ENCODE peak calls at places on chromosomes 12 and 14, in five cellular contexts. F is K562, D is A549, C is WTC11, W is colonic mucosa. E is an unnamed sample.

GRCh38 chr14:89418452-89418851 is 1.4 kb upstream of the FOXN3 start:
- DNase-seq in F (no peak), D (no peak), C (no peak), W (no peak), E (no peak)

GRCh38 chr12:39935839-39936238 is 170.0 kb downstream of the SLC2A13 start:
- DNase-seq in F (no peak), D (no peak), C (no peak), W (peak), E (no peak)

GRCh38 chr12:122001379-122002209 is 20.1 kb upstream of the BCL7A start:
- DNase-seq in F (no peak), D (no peak), C (no peak), W (no peak), E (peak)

GRCh38 chr14:106459971-106460730 is 933.8 kb downstream of the TMEM121 start:
- DNase-seq in F (peak), D (peak), C (peak), W (no peak), E (no peak)

GRCh38 chr14:20195911-20196310 is 5.2 kb downstream of the OR11G2 start:
- DNase-seq in F (no peak), D (no peak), C (no peak), W (no peak), E (no peak)

GRCh38 chr14:104202259-104203070 is 64.1 kb downstream of the KIF26A start:
- DNase-seq in F (no peak), D (no peak), C (no peak), W (no peak), E (no peak)

GRCh38 chr14:28813810-28814209 is 47.2 kb downstream of the FOXG1 start:
- DNase-seq in F (no peak), D (no peak), C (no peak), W (no peak), E (peak)

GRCh38 chr12:42039146-42039545 is 105.5 kb downstream of the GXYLT1 start:
- DNase-seq in F (peak), D (peak), C (no peak), W (no peak), E (peak)

GRCh38 chr14:100432652-100433427 is 109.7 kb downstream of the SLC25A47 start:
- DNase-seq in F (no peak), D (no peak), C (no peak), W (no peak), E (no peak)

GRCh38 chr12:60920841-60921495 is 1325.1 kb downstream of the SLC16A7 start:
- DNase-seq in F (no peak), D (peak), C (no peak), W (no peak), E (peak)

GRCh38 chr14:75428230-75429104 is 645 bp downstream of the JDP2 start:
- DNase-seq in F (peak), D (no peak), C (peak), W (peak), E (no peak)

GRCh38 chr14:91417134-91417982 is at the start of gene CCDC88C:
- DNase-seq in F (peak), D (peak), C (peak), W (peak), E (no peak)

GRCh38 chr12:132216354-132216987 is 72.2 kb downstream of the NOC4L start:
- DNase-seq in F (no peak), D (no peak), C (no peak), W (no peak), E (no peak)

GRCh38 chr12:79409562-79409961 is 281.2 kb downstream of the PAWR start:
- DNase-seq in F (no peak), D (no peak), C (no peak), W (no peak), E (no peak)

GRCh38 chr12:132608231-132609171 is 1.9 kb downstream of the LRCOL1 start:
- DNase-seq in F (no peak), D (no peak), C (no peak), W (no peak), E (no peak)

GRCh38 chr12:31562594-31563328 is 28.2 kb downstream of the DENND5B start:
- DNase-seq in F (no peak), D (no peak), C (no peak), W (no peak), E (no peak)

GRCh38 chr14:54172562-54172961 is 215.9 kb upstream of the BMP4 start:
- DNase-seq in F (no peak), D (no peak), C (no peak), W (no peak), E (no peak)

GRCh38 chr14:102471921-102472814 is 37.4 kb downstream of the ANKRD9 start:
- DNase-seq in F (no peak), D (no peak), C (no peak), W (no peak), E (no peak)

GRCh38 chr12:125742413-125742812 is 677.2 kb downstream of the AACS start:
- DNase-seq in F (no peak), D (no peak), C (no peak), W (no peak), E (no peak)

GRCh38 chr14:102229739-102230092 is 75.2 kb downstream of the MOK start:
- DNase-seq in F (no peak), D (no peak), C (no peak), W (no peak), E (no peak)

GRCh38 chr12:123022846-123023245 is 42.4 kb downstream of the ARL6IP4 start:
- DNase-seq in F (no peak), D (no peak), C (no peak), W (no peak), E (no peak)

GRCh38 chr14:87994974-87995373 is 2.0 kb upstream of the GALC start:
- DNase-seq in F (no peak), D (no peak), C (no peak), W (no peak), E (no peak)

GRCh38 chr14:59406454-59407245 is 58.5 kb downstream of the GPR135 start:
- DNase-seq in F (no peak), D (no peak), C (no peak), W (no peak), E (peak)

GRCh38 chr14:101917413-101918124 is 46.8 kb upstream of the DYNC1H1 start:
- DNase-seq in F (no peak), D (no peak), C (no peak), W (no peak), E (no peak)

GRCh38 chr14:92426237-92426636 is 87.3 kb upstream of the RIN3 start:
- DNase-seq in F (no peak), D (no peak), C (no peak), W (no peak), E (peak)

GRCh38 chr14:99654235-99655000 is 9.5 kb downstream of the HHIPL1 start:
- DNase-seq in F (no peak), D (peak), C (no peak), W (peak), E (peak)

GRCh38 chr14:99174920-99175319 is 97.1 kb downstream of the BCL11B start:
- DNase-seq in F (no peak), D (no peak), C (no peak), W (no peak), E (no peak)

GRCh38 chr14:51901475-51902024 is 41.1 kb downstream of the GNG2 start:
- DNase-seq in F (no peak), D (no peak), C (no peak), W (no peak), E (no peak)

DNA sequence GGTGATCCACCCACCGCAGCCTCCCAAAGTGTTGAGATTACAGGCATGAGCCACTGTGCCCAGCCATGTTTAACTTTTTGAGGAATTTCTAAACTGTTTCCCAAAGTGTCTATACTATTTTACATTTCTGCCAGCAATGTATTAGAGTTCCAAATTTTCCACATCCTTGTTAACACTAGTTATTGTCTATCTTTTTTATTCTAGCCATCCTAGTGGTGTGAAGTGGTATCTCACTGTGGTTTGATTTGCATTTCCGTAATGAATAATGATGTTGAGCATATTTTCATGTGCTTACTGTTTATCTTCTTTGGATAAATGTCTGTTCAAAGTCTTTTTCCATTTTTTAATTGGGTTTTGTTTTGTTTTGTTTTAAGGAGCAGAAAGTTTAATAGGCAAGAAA is 14.7 kb downstream of the TXNRD1 start:
- DNase-seq in F (no peak), D (no peak), C (no peak), W (no peak), E (no peak)
- TF ChIP-seq CTCF in F (no peak), D (no peak), C (no peak), W (no peak), E (no peak)

DNA sequence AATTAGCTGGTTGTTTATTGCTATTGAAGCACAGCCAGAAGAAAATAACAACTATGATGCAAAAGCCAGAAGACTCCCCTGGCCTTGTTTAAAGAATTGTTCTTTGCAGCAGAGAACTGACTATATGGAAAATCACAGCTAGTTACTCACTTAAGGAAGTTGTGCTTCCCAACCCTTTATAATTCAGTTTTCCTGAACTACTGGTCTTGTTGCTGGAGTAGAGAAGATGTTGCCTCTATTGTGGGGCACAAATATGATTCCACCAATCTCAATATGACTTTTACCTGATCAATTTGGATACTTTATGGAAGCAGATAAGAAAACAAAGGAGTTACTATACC is 586.7 kb downstream of the LRFN5 start:
- DNase-seq in F (no peak), D (no peak), C (no peak), W (no peak), E (no peak)
- TF ChIP-seq CTCF in F (no peak), D (no peak), C (no peak), W (no peak), E (no peak)

DNA sequence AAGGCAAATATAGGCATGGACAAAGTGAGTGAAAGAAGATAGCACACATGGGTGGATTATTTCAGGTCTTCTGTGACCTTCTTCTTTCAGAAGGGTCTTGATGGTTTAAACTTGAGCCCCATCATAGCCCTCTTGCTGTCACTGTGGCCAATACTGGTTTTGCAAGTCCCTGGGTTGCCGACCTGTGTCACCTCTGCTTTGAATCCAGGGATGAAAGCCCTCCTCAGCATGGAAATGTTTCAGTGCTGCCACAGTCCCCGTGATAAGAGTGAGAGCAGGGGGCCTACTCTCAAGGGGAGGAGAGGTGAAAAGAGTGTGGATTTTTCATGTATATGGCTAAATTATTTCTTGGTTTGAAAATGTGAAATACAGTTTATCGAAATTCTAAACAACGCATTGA is 30.2 kb upstream of the ATF1 start:
- DNase-seq in F (no peak), D (no peak), C (no peak), W (no peak), E (no peak)
- TF ChIP-seq CTCF in F (no peak), D (no peak), C (no peak), W (no peak), E (no peak)

GRCh38 chr14:68268197-68268596 is 448.6 kb downstream of the RAD51B start:
- DNase-seq in F (no peak), D (no peak), C (no peak), W (no peak), E (no peak)
- TF ChIP-seq CTCF in F (no peak), D (no peak), C (no peak), W (no peak), E (no peak)

DNA sequence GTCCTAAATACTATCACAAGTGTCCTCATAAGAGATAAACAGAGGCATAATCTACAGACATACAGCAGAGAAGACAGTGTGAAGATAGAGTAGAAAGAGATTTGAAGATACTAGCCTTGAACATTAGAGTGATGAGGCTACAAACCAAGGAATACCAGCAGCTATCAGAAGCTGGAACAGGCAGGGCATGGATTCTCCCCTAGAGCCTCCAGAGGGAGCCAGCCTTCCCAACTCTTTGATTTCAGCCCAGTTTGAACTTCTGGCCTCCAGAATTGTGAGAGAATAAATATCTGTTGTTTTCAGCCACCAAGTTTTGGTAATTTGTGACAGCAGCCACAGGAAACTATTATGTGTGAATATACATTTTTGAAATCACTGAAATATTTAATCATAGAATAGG is 47.2 kb downstream of the CCDC91 start:
- DNase-seq in F (no peak), D (peak), C (peak), W (no peak), E (no peak)
- TF ChIP-seq CTCF in F (no peak), D (no peak), C (peak), W (no peak), E (peak)

GRCh38 chr12:49863946-49864816 is 21.3 kb upstream of the BCDIN3D start:
- DNase-seq in F (no peak), D (no peak), C (no peak), W (no peak), E (no peak)
- TF ChIP-seq CTCF in F (no peak), D (no peak), C (no peak), W (no peak), E (no peak)

DNA sequence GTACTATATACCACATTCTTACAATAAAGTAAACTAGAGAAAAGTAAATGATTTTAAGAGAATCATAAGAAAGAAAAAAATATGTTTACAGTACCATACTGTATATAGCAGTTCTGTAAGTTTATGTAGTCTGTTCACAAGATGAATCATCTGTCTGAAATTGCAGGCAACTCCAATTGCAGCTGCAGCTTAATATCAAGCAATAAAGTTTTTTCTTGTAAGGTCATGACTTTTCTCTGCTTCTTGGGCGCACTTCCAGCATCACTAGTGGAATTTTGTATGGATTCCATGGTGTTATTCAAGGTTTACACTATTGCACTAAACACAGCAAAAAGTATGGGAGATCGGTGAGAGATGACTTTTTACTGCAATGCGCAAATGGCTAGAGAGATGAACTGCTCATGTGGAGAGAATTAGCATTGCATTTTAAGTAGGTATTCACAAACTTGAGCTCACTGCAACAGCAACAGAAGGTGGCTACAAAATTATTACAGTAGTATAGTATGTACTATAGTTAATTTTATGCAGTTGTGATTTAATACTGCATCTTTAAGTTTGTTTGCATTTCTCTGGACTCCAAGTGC is 445.4 kb upstream of the OR4E1 start:
- DNase-seq in F (no peak), D (no peak), C (no peak), W (no peak), E (no peak)
- TF ChIP-seq CTCF in F (no peak), D (no peak), C (no peak), W (no peak), E (no peak)

GRCh38 chr14:94179244-94179643 is 5.1 kb downstream of the PPP4R4 start:
- DNase-seq in F (no peak), D (no peak), C (no peak), W (no peak), E (no peak)

GRCh38 chr14:94177806-94178205 is 3.7 kb downstream of the PPP4R4 start:
- DNase-seq in F (no peak), D (no peak), C (no peak), W (no peak), E (peak)

GRCh38 chr14:94181835-94182234 is 7.7 kb downstream of the PPP4R4 start:
- DNase-seq in F (no peak), D (no peak), C (no peak), W (no peak), E (no peak)

GRCh38 chr14:94176808-94177207 is 2.7 kb downstream of the PPP4R4 start:
- DNase-seq in F (no peak), D (no peak), C (no peak), W (no peak), E (peak)

GRCh38 chr14:94180655-94181271 is 6.6 kb downstream of the PPP4R4 start:
- DNase-seq in F (peak), D (peak), C (no peak), W (no peak), E (no peak)
- TF ChIP-seq CTCF in F (peak), D (peak), C (no peak), W (peak), E (peak)

DNA sequence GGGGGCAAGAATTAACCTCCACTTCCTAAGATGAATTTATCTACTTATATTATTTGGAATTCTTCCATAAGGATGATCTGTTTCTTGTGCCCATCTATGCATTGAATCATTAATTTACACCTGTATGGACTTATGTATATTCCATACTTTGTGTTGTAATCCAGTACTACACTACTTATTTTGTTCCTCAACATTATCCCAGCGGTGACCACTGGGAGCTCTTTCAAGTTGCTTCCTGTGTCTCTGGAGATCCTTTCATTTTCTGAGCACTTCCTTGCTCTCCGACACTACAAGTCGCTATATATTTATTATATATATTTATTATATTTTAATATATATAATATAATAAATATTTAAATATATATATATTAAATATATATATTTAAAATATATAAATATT is 54.9 kb upstream of the SCN8A start:
- DNase-seq in F (no peak), D (peak), C (no peak), W (no peak), E (no peak)
- TF ChIP-seq CTCF in F (no peak), D (no peak), C (no peak), W (no peak), E (no peak)

E was measured in foreskin keratinocyte.